ENCODE peak calls at places on chromosomes 2 and 18, in four cellular contexts. One of them, this sample, is unnamed. For H3K4me1, the result is how much of the 10 kb centered on the place peaks cover.

GRCh38 chr18:48486762-48487161 is 52.1 kb upstream of the CTIF start:
- DNase-seq in prostate gland: no peak
- DNase-seq in aorta: no peak
- DNase-seq in CD8-positive, alpha-beta T cell: no peak
- DNase-seq in this sample: no peak

GRCh38 chr18:44736664-44737063 is 56.0 kb downstream of the SETBP1 start:
- DNase-seq in prostate gland: no peak
- DNase-seq in aorta: no peak
- DNase-seq in CD8-positive, alpha-beta T cell: no peak
- DNase-seq in this sample: no peak

GRCh38 chr2:71859211-71859847 is 288.3 kb downstream of the CYP26B1 start:
- DNase-seq in prostate gland: no peak
- DNase-seq in aorta: no peak
- DNase-seq in CD8-positive, alpha-beta T cell: no peak
- DNase-seq in this sample: no peak

GRCh38 chr2:30105556-30105955 is 41.3 kb upstream of the YPEL5 start:
- DNase-seq in prostate gland: no peak
- DNase-seq in aorta: no peak
- DNase-seq in CD8-positive, alpha-beta T cell: no peak
- DNase-seq in this sample: no peak

GRCh38 chr2:212956665-212957064 is 194.7 kb downstream of the IKZF2 start:
- DNase-seq in prostate gland: no peak
- DNase-seq in aorta: no peak
- DNase-seq in CD8-positive, alpha-beta T cell: no peak
- DNase-seq in this sample: no peak

GRCh38 chr2:241279413-241279812 is 36.1 kb downstream of the HDLBP start:
- DNase-seq in prostate gland: no peak
- DNase-seq in aorta: no peak
- DNase-seq in CD8-positive, alpha-beta T cell: no peak
- DNase-seq in this sample: no peak

GRCh38 chr18:21141678-21142422 is 30.2 kb upstream of the ROCK1 start:
- DNase-seq in prostate gland: no peak
- DNase-seq in aorta: no peak
- DNase-seq in CD8-positive, alpha-beta T cell: no peak
- DNase-seq in this sample: no peak

GRCh38 chr2:112481528-112482228 is at the start of gene TTL:
- DNase-seq in prostate gland: peak
- DNase-seq in aorta: peak
- DNase-seq in CD8-positive, alpha-beta T cell: peak
- DNase-seq in this sample: peak

GRCh38 chr18:2147424-2147823 is 423.9 kb downstream of the METTL4 start:
- DNase-seq in prostate gland: no peak
- DNase-seq in aorta: no peak
- DNase-seq in CD8-positive, alpha-beta T cell: no peak
- DNase-seq in this sample: no peak

GRCh38 chr2:37418956-37419355 is 74.5 kb downstream of the QPCT start:
- DNase-seq in prostate gland: no peak
- DNase-seq in aorta: no peak
- DNase-seq in CD8-positive, alpha-beta T cell: no peak
- DNase-seq in this sample: no peak

GRCh38 chr2:213241817-213242216 is 42.4 kb upstream of the SPAG16 start:
- DNase-seq in prostate gland: no peak
- DNase-seq in aorta: no peak
- DNase-seq in CD8-positive, alpha-beta T cell: no peak
- DNase-seq in this sample: no peak

GRCh38 chr2:70248810-70249438 is 496 bp upstream of the TIA1 start:
- DNase-seq in prostate gland: peak
- DNase-seq in aorta: peak
- DNase-seq in CD8-positive, alpha-beta T cell: peak
- DNase-seq in this sample: no peak

GRCh38 chr2:101357386-101357785 is 29.9 kb downstream of the CREG2 start:
- DNase-seq in prostate gland: no peak
- DNase-seq in aorta: no peak
- DNase-seq in CD8-positive, alpha-beta T cell: no peak
- DNase-seq in this sample: no peak

GRCh38 chr2:100446696-100447095 is 23.6 kb upstream of the NMS start:
- DNase-seq in prostate gland: no peak
- DNase-seq in aorta: no peak
- DNase-seq in CD8-positive, alpha-beta T cell: no peak
- DNase-seq in this sample: no peak

DNA sequence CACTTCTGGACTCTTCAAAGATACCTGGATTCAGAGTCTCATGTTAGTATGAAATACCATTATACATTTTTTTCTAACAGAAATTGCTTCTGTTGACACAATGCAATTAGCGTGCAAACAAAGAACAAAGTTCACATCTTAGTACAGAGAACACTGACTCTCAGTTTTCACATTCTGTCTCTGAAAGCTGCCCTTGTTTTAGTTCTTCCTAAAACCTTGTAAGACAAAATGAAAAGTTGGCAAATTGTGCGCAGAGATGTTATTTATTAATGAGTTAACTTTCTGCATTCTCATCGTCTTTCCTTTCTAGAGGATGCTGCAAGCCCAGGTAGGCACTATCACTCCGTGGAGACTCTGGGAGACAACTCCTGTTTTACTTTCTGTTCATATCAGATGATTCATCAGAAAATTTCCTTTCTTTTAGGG is 377.3 kb upstream of the POU3F3 start:
- DNase-seq in prostate gland: no peak
- DNase-seq in aorta: no peak
- DNase-seq in CD8-positive, alpha-beta T cell: no peak
- DNase-seq in this sample: no peak
- H3K4me1 ChIP-seq in prostate gland: under half
- H3K4me1 ChIP-seq in aorta: under half
- H3K4me1 ChIP-seq in CD8-positive, alpha-beta T cell: under half
- H3K4me1 ChIP-seq in this sample: under half

GRCh38 chr2:219120082-219120481 is 40.5 kb downstream of the NHEJ1 start:
- DNase-seq in prostate gland: no peak
- DNase-seq in aorta: no peak
- DNase-seq in CD8-positive, alpha-beta T cell: no peak
- DNase-seq in this sample: no peak

GRCh38 chr2:219123356-219124143 is 37.1 kb downstream of the NHEJ1 start:
- DNase-seq in prostate gland: no peak
- DNase-seq in aorta: no peak
- DNase-seq in CD8-positive, alpha-beta T cell: no peak
- DNase-seq in this sample: no peak

GRCh38 chr2:219119422-219120043 is 41.1 kb downstream of the NHEJ1 start:
- DNase-seq in prostate gland: peak
- DNase-seq in aorta: peak
- DNase-seq in CD8-positive, alpha-beta T cell: peak
- DNase-seq in this sample: peak

GRCh38 chr2:219124379-219125110 is 36.1 kb downstream of the NHEJ1 start:
- DNase-seq in prostate gland: no peak
- DNase-seq in aorta: no peak
- DNase-seq in CD8-positive, alpha-beta T cell: peak
- DNase-seq in this sample: no peak

GRCh38 chr2:219122197-219122965 is 38.2 kb downstream of the NHEJ1 start:
- DNase-seq in prostate gland: peak
- DNase-seq in aorta: no peak
- DNase-seq in CD8-positive, alpha-beta T cell: no peak
- DNase-seq in this sample: no peak
- H3K4me1 ChIP-seq in prostate gland: under half
- H3K4me1 ChIP-seq in aorta: under half
- H3K4me1 ChIP-seq in CD8-positive, alpha-beta T cell: under half
- H3K4me1 ChIP-seq in this sample: half or more

GRCh38 chr2:43165378-43166025 is 60.9 kb downstream of the ZFP36L2 start:
- DNase-seq in prostate gland: no peak
- DNase-seq in aorta: no peak
- DNase-seq in CD8-positive, alpha-beta T cell: no peak
- DNase-seq in this sample: no peak
- H3K4me1 ChIP-seq in prostate gland: under half
- H3K4me1 ChIP-seq in aorta: under half
- H3K4me1 ChIP-seq in CD8-positive, alpha-beta T cell: half or more
- H3K4me1 ChIP-seq in this sample: under half

GRCh38 chr2:28674062-28674712 is 77.4 kb upstream of the PPP1CB start:
- DNase-seq in prostate gland: no peak
- DNase-seq in aorta: peak
- DNase-seq in CD8-positive, alpha-beta T cell: no peak
- DNase-seq in this sample: no peak
- H3K4me1 ChIP-seq in prostate gland: under half
- H3K4me1 ChIP-seq in aorta: under half
- H3K4me1 ChIP-seq in CD8-positive, alpha-beta T cell: under half
- H3K4me1 ChIP-seq in this sample: under half

This sample was measured in lower lobe of right lung.